ENCODE peak calls at places on chromosomes 3 and 15, in four cellular contexts. One of them, this sample, is unnamed.

GRCh38 chr3:126034481-126035361 is 49.2 kb downstream of the SLC41A3 start:
- DNase-seq in A549: no peak
- DNase-seq in suprapubic skin: peak; percentile 18
- DNase-seq in IMR-90: peak; percentile 43
- DNase-seq in this sample: peak; percentile 39

GRCh38 chr3:106683931-106684330 is 693.3 kb upstream of the CCDC54 start:
- DNase-seq in A549: no peak
- DNase-seq in suprapubic skin: no peak
- DNase-seq in IMR-90: no peak
- DNase-seq in this sample: no peak

GRCh38 chr3:132255041-132255745 is 62.0 kb upstream of the ACP3 start:
- DNase-seq in A549: peak; percentile 58
- DNase-seq in suprapubic skin: no peak
- DNase-seq in IMR-90: peak; percentile 90
- DNase-seq in this sample: peak; percentile 72

GRCh38 chr3:172520332-172520831 is 2.8 kb downstream of the TNFSF10 start:
- DNase-seq in A549: no peak
- DNase-seq in suprapubic skin: no peak
- DNase-seq in IMR-90: peak; percentile 95
- DNase-seq in this sample: peak; percentile 52

GRCh38 chr15:100721758-100722550 is 119.6 kb downstream of the ASB7 start:
- DNase-seq in A549: peak; percentile 98
- DNase-seq in suprapubic skin: no peak
- DNase-seq in IMR-90: peak; percentile 100
- DNase-seq in this sample: peak; percentile 99

GRCh38 chr3:71509024-71509423 is 74.5 kb downstream of the FOXP1 start:
- DNase-seq in A549: no peak
- DNase-seq in suprapubic skin: no peak
- DNase-seq in IMR-90: peak; percentile 41
- DNase-seq in this sample: no peak

GRCh38 chr3:12706504-12707253 is 42.8 kb upstream of the RAF1 start:
- DNase-seq in A549: peak; percentile 83
- DNase-seq in suprapubic skin: no peak
- DNase-seq in IMR-90: peak; percentile 74
- DNase-seq in this sample: peak; percentile 89

GRCh38 chr15:45181491-45182285 is 6.1 kb downstream of the SHF start:
- DNase-seq in A549: no peak
- DNase-seq in suprapubic skin: no peak
- DNase-seq in IMR-90: no peak
- DNase-seq in this sample: no peak

GRCh38 chr3:42375121-42375520 is 35.3 kb downstream of the LYZL4 start:
- DNase-seq in A549: no peak
- DNase-seq in suprapubic skin: no peak
- DNase-seq in IMR-90: no peak
- DNase-seq in this sample: no peak

GRCh38 chr15:85947936-85948335 is 131.7 kb upstream of the AGBL1 start:
- DNase-seq in A549: no peak
- DNase-seq in suprapubic skin: no peak
- DNase-seq in IMR-90: no peak
- DNase-seq in this sample: no peak

GRCh38 chr3:128167646-128167972 is 14.3 kb downstream of the EEFSEC start:
- DNase-seq in A549: no peak
- DNase-seq in suprapubic skin: no peak
- DNase-seq in IMR-90: no peak
- DNase-seq in this sample: no peak

GRCh38 chr3:61688307-61688695 is 126.9 kb downstream of the PTPRG start:
- DNase-seq in A549: no peak
- DNase-seq in suprapubic skin: no peak
- DNase-seq in IMR-90: no peak
- DNase-seq in this sample: no peak

GRCh38 chr3:13890377-13891016 is 10.6 kb upstream of the WNT7A start:
- DNase-seq in A549: no peak
- DNase-seq in suprapubic skin: no peak
- DNase-seq in IMR-90: no peak
- DNase-seq in this sample: no peak

GRCh38 chr3:132180337-132180791 is 136.8 kb upstream of the ACP3 start:
- DNase-seq in A549: peak; percentile 65
- DNase-seq in suprapubic skin: no peak
- DNase-seq in IMR-90: peak; percentile 66
- DNase-seq in this sample: peak; percentile 82

GRCh38 chr3:24254649-24255048 is 240.0 kb downstream of the THRB start:
- DNase-seq in A549: no peak
- DNase-seq in suprapubic skin: no peak
- DNase-seq in IMR-90: peak; percentile 84
- DNase-seq in this sample: peak; percentile 71

GRCh38 chr3:9903238-9903624 is 583 bp downstream of the IL17RE start:
- DNase-seq in A549: no peak
- DNase-seq in suprapubic skin: no peak
- DNase-seq in IMR-90: peak; percentile 52
- DNase-seq in this sample: no peak

GRCh38 chr3:61725851-61726333 is 164.5 kb downstream of the PTPRG start:
- DNase-seq in A549: no peak
- DNase-seq in suprapubic skin: no peak
- DNase-seq in IMR-90: peak; percentile 84
- DNase-seq in this sample: peak; percentile 89

GRCh38 chr15:23566070-23567050 is 886 bp downstream of the MKRN3 start:
- DNase-seq in A549: peak; percentile 35
- DNase-seq in suprapubic skin: no peak
- DNase-seq in IMR-90: no peak
- DNase-seq in this sample: no peak

GRCh38 chr3:53493618-53493996 is 804 bp upstream of the CACNA1D start:
- DNase-seq in A549: no peak
- DNase-seq in suprapubic skin: no peak
- DNase-seq in IMR-90: no peak
- DNase-seq in this sample: no peak
- H3K4me3 ChIP-seq in A549: peak overlapping the region; percentile 64
- H3K4me3 ChIP-seq in suprapubic skin: peak overlapping the region; percentile 78
- H3K4me3 ChIP-seq in IMR-90: no peak overlapping the region
- H3K4me3 ChIP-seq in this sample: no peak overlapping the region

GRCh38 chr3:183553263-183554026 is 2.1 kb downstream of the KLHL6 start:
- DNase-seq in A549: no peak
- DNase-seq in suprapubic skin: no peak
- DNase-seq in IMR-90: no peak
- DNase-seq in this sample: no peak

GRCh38 chr3:183551930-183552329 is 3.6 kb downstream of the KLHL6 start:
- DNase-seq in A549: no peak
- DNase-seq in suprapubic skin: no peak
- DNase-seq in IMR-90: no peak
- DNase-seq in this sample: no peak

GRCh38 chr3:183555541-183556081 is at the start of gene KLHL6:
- DNase-seq in A549: no peak
- DNase-seq in suprapubic skin: no peak
- DNase-seq in IMR-90: no peak
- DNase-seq in this sample: no peak

GRCh38 chr3:183554377-183554776 is 1.1 kb downstream of the KLHL6 start:
- DNase-seq in A549: no peak
- DNase-seq in suprapubic skin: no peak
- DNase-seq in IMR-90: no peak
- DNase-seq in this sample: no peak
- H3K4me3 ChIP-seq in A549: no peak overlapping the region
- H3K4me3 ChIP-seq in suprapubic skin: peak overlapping the region; percentile 19
- H3K4me3 ChIP-seq in IMR-90: no peak overlapping the region
- H3K4me3 ChIP-seq in this sample: no peak overlapping the region

GRCh38 chr3:161369531-161369930 is 1.8 kb downstream of the SPTSSB start:
- DNase-seq in A549: no peak
- DNase-seq in suprapubic skin: no peak
- DNase-seq in IMR-90: no peak
- DNase-seq in this sample: no peak
- H3K4me3 ChIP-seq in A549: no peak overlapping the region
- H3K4me3 ChIP-seq in suprapubic skin: no peak overlapping the region
- H3K4me3 ChIP-seq in IMR-90: no peak overlapping the region
- H3K4me3 ChIP-seq in this sample: no peak overlapping the region

DNA sequence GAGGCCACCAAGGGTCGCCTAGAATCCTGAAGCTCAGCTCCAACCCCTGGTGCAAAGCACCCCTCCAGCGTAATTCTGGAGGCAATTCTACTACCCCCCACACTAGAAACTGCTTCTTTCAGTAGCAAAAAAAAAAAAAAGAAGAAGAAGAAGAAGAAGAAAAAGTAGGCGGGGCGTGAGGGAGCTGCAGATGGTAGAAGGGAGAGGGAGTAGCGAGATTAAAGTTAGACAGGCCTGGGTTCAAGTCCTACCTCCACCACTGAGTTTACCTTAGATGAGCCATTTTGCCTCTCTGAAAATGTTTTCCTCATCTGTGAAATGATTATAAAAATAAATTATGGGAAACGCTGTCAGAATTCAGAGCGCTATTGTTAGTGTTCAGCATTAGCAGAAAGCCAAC is 913 bp downstream of the FAM174B start:
- DNase-seq in A549: no peak
- DNase-seq in suprapubic skin: no peak
- DNase-seq in IMR-90: no peak
- DNase-seq in this sample: no peak
- H3K4me3 ChIP-seq in A549: peak overlapping the region; percentile 57
- H3K4me3 ChIP-seq in suprapubic skin: peak overlapping the region; percentile 57
- H3K4me3 ChIP-seq in IMR-90: no peak overlapping the region
- H3K4me3 ChIP-seq in this sample: no peak overlapping the region

DNA sequence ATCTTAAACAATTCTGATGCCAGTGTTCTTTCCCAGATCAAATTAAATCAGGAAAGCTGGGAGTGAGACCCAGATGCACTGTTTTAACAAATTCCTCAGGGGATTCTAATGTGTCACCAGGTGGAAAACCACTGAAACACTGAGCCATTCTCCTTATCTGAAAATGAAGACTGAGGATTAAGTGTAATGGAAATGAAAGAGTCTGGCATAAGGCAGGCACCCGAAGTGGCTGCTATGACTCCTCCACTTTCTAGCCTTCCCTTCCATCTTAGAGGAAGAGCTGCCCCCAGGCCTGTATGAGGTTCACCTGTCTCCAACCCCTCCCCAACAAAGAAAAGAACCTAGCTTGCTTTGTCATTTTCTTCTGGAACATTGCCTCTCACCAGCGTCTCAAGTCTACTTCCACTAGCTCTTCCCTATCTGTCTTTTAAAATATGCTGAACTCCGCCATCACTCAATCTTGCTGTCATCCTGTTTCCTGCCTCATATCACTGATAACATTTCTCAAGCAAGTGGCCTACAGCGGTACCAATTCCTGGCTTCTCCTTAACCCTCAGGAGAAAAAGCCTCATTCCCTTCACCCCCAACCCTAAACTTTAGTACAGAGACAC is 13.7 kb upstream of the ABHD2 start:
- DNase-seq in A549: no peak
- DNase-seq in suprapubic skin: no peak
- DNase-seq in IMR-90: no peak
- DNase-seq in this sample: no peak
- H3K4me3 ChIP-seq in A549: no peak overlapping the region
- H3K4me3 ChIP-seq in suprapubic skin: no peak overlapping the region
- H3K4me3 ChIP-seq in IMR-90: no peak overlapping the region
- H3K4me3 ChIP-seq in this sample: no peak overlapping the region